ENCODE peak calls at places on chromosome 12, in eight cellular contexts. One of them, this sample, is unnamed.

GRCh38 chr12:86917121-86917520 is 660.9 kb upstream of the MGAT4C start:
- DNase-seq in GM23338: peak
- DNase-seq in anterior cingulate cortex: no peak
- DNase-seq in A549: no peak
- DNase-seq in stimulated activated CD8-positive, alpha-beta memory T cell treated with anti-CD3 and anti-CD28 coated beads, Interleukin-12 subunit alpha, Interleukin-12 subunit beta, amount 100 ng/mL, for 4 hours: no peak
- DNase-seq in stimulated activated CD4-positive, alpha-beta T cell treated with anti-CD3 and anti-CD28 coated beads, Interleukin-15, amount 100 ng/mL, for 1 hour: no peak
- DNase-seq in fibroblast of lung: no peak
- DNase-seq in sigmoid colon: no peak
- DNase-seq in this sample: no peak

GRCh38 chr12:77324763-77325468 is 259.5 kb upstream of the E2F7 start:
- DNase-seq in fibroblast of lung: peak
- DNase-seq in GM23338: peak
- DNase-seq in stimulated activated CD4-positive, alpha-beta T cell treated with anti-CD3 and anti-CD28 coated beads, Interleukin-15, amount 100 ng/mL, for 1 hour: no peak
- DNase-seq in anterior cingulate cortex: peak
- DNase-seq in A549: peak
- DNase-seq in sigmoid colon: peak
- DNase-seq in stimulated activated CD8-positive, alpha-beta memory T cell treated with anti-CD3 and anti-CD28 coated beads, Interleukin-12 subunit alpha, Interleukin-12 subunit beta, amount 100 ng/mL, for 4 hours: no peak
- DNase-seq in this sample: no peak

GRCh38 chr12:123478069-123478468 is 20.1 kb downstream of the SNRNP35 start:
- DNase-seq in sigmoid colon: no peak
- DNase-seq in stimulated activated CD4-positive, alpha-beta T cell treated with anti-CD3 and anti-CD28 coated beads, Interleukin-15, amount 100 ng/mL, for 1 hour: no peak
- DNase-seq in fibroblast of lung: no peak
- DNase-seq in A549: no peak
- DNase-seq in stimulated activated CD8-positive, alpha-beta memory T cell treated with anti-CD3 and anti-CD28 coated beads, Interleukin-12 subunit alpha, Interleukin-12 subunit beta, amount 100 ng/mL, for 4 hours: no peak
- DNase-seq in GM23338: no peak
- DNase-seq in anterior cingulate cortex: no peak
- DNase-seq in this sample: no peak

GRCh38 chr12:105493091-105493615 is 162.7 kb downstream of the C12orf75 start:
- DNase-seq in stimulated activated CD8-positive, alpha-beta memory T cell treated with anti-CD3 and anti-CD28 coated beads, Interleukin-12 subunit alpha, Interleukin-12 subunit beta, amount 100 ng/mL, for 4 hours: no peak
- DNase-seq in sigmoid colon: no peak
- DNase-seq in stimulated activated CD4-positive, alpha-beta T cell treated with anti-CD3 and anti-CD28 coated beads, Interleukin-15, amount 100 ng/mL, for 1 hour: no peak
- DNase-seq in GM23338: no peak
- DNase-seq in anterior cingulate cortex: no peak
- DNase-seq in fibroblast of lung: no peak
- DNase-seq in A549: no peak
- DNase-seq in this sample: no peak

GRCh38 chr12:118374126-118374725 is 1.5 kb upstream of the TAOK3 start:
- DNase-seq in stimulated activated CD8-positive, alpha-beta memory T cell treated with anti-CD3 and anti-CD28 coated beads, Interleukin-12 subunit alpha, Interleukin-12 subunit beta, amount 100 ng/mL, for 4 hours: no peak
- DNase-seq in anterior cingulate cortex: no peak
- DNase-seq in GM23338: no peak
- DNase-seq in stimulated activated CD4-positive, alpha-beta T cell treated with anti-CD3 and anti-CD28 coated beads, Interleukin-15, amount 100 ng/mL, for 1 hour: no peak
- DNase-seq in A549: no peak
- DNase-seq in fibroblast of lung: no peak
- DNase-seq in sigmoid colon: no peak
- DNase-seq in this sample: no peak

GRCh38 chr12:84355561-84355960 is 557.0 kb downstream of the SLC6A15 start:
- DNase-seq in sigmoid colon: no peak
- DNase-seq in fibroblast of lung: no peak
- DNase-seq in anterior cingulate cortex: no peak
- DNase-seq in stimulated activated CD4-positive, alpha-beta T cell treated with anti-CD3 and anti-CD28 coated beads, Interleukin-15, amount 100 ng/mL, for 1 hour: no peak
- DNase-seq in GM23338: no peak
- DNase-seq in stimulated activated CD8-positive, alpha-beta memory T cell treated with anti-CD3 and anti-CD28 coated beads, Interleukin-12 subunit alpha, Interleukin-12 subunit beta, amount 100 ng/mL, for 4 hours: no peak
- DNase-seq in A549: no peak
- DNase-seq in this sample: no peak

GRCh38 chr12:49827351-49828099 is 688 bp downstream of the NCKAP5L start:
- DNase-seq in stimulated activated CD4-positive, alpha-beta T cell treated with anti-CD3 and anti-CD28 coated beads, Interleukin-15, amount 100 ng/mL, for 1 hour: peak
- DNase-seq in GM23338: peak
- DNase-seq in A549: peak
- DNase-seq in stimulated activated CD8-positive, alpha-beta memory T cell treated with anti-CD3 and anti-CD28 coated beads, Interleukin-12 subunit alpha, Interleukin-12 subunit beta, amount 100 ng/mL, for 4 hours: peak
- DNase-seq in sigmoid colon: peak
- DNase-seq in anterior cingulate cortex: peak
- DNase-seq in fibroblast of lung: peak
- DNase-seq in this sample: peak

GRCh38 chr12:123445388-123446344 is 9.2 kb upstream of the RILPL2 start:
- DNase-seq in stimulated activated CD8-positive, alpha-beta memory T cell treated with anti-CD3 and anti-CD28 coated beads, Interleukin-12 subunit alpha, Interleukin-12 subunit beta, amount 100 ng/mL, for 4 hours: no peak
- DNase-seq in stimulated activated CD4-positive, alpha-beta T cell treated with anti-CD3 and anti-CD28 coated beads, Interleukin-15, amount 100 ng/mL, for 1 hour: no peak
- DNase-seq in fibroblast of lung: peak
- DNase-seq in anterior cingulate cortex: no peak
- DNase-seq in A549: no peak
- DNase-seq in sigmoid colon: no peak
- DNase-seq in GM23338: no peak
- DNase-seq in this sample: peak

GRCh38 chr12:83158613-83159207 is 472.0 kb downstream of the TMTC2 start:
- DNase-seq in anterior cingulate cortex: no peak
- DNase-seq in stimulated activated CD8-positive, alpha-beta memory T cell treated with anti-CD3 and anti-CD28 coated beads, Interleukin-12 subunit alpha, Interleukin-12 subunit beta, amount 100 ng/mL, for 4 hours: no peak
- DNase-seq in GM23338: no peak
- DNase-seq in stimulated activated CD4-positive, alpha-beta T cell treated with anti-CD3 and anti-CD28 coated beads, Interleukin-15, amount 100 ng/mL, for 1 hour: no peak
- DNase-seq in fibroblast of lung: no peak
- DNase-seq in sigmoid colon: no peak
- DNase-seq in A549: no peak
- DNase-seq in this sample: no peak

GRCh38 chr12:77940011-77940423 is 109.3 kb downstream of the NAV3 start:
- DNase-seq in sigmoid colon: no peak
- DNase-seq in stimulated activated CD4-positive, alpha-beta T cell treated with anti-CD3 and anti-CD28 coated beads, Interleukin-15, amount 100 ng/mL, for 1 hour: no peak
- DNase-seq in A549: peak
- DNase-seq in fibroblast of lung: peak
- DNase-seq in GM23338: no peak
- DNase-seq in anterior cingulate cortex: no peak
- DNase-seq in stimulated activated CD8-positive, alpha-beta memory T cell treated with anti-CD3 and anti-CD28 coated beads, Interleukin-12 subunit alpha, Interleukin-12 subunit beta, amount 100 ng/mL, for 4 hours: no peak
- DNase-seq in this sample: peak

GRCh38 chr12:106032141-106032925 is 106.4 kb downstream of the NUAK1 start:
- DNase-seq in A549: no peak
- DNase-seq in stimulated activated CD8-positive, alpha-beta memory T cell treated with anti-CD3 and anti-CD28 coated beads, Interleukin-12 subunit alpha, Interleukin-12 subunit beta, amount 100 ng/mL, for 4 hours: no peak
- DNase-seq in sigmoid colon: no peak
- DNase-seq in anterior cingulate cortex: no peak
- DNase-seq in stimulated activated CD4-positive, alpha-beta T cell treated with anti-CD3 and anti-CD28 coated beads, Interleukin-15, amount 100 ng/mL, for 1 hour: no peak
- DNase-seq in GM23338: no peak
- DNase-seq in fibroblast of lung: no peak
- DNase-seq in this sample: no peak

GRCh38 chr12:75779891-75780501 is 251.6 kb downstream of the PHLDA1 start:
- DNase-seq in stimulated activated CD8-positive, alpha-beta memory T cell treated with anti-CD3 and anti-CD28 coated beads, Interleukin-12 subunit alpha, Interleukin-12 subunit beta, amount 100 ng/mL, for 4 hours: no peak
- DNase-seq in GM23338: no peak
- DNase-seq in stimulated activated CD4-positive, alpha-beta T cell treated with anti-CD3 and anti-CD28 coated beads, Interleukin-15, amount 100 ng/mL, for 1 hour: no peak
- DNase-seq in sigmoid colon: no peak
- DNase-seq in A549: no peak
- DNase-seq in fibroblast of lung: no peak
- DNase-seq in anterior cingulate cortex: no peak
- DNase-seq in this sample: no peak

GRCh38 chr12:52628841-52629240 is 10.5 kb upstream of the KRT73 start:
- DNase-seq in GM23338: no peak
- DNase-seq in A549: no peak
- DNase-seq in stimulated activated CD8-positive, alpha-beta memory T cell treated with anti-CD3 and anti-CD28 coated beads, Interleukin-12 subunit alpha, Interleukin-12 subunit beta, amount 100 ng/mL, for 4 hours: no peak
- DNase-seq in fibroblast of lung: no peak
- DNase-seq in anterior cingulate cortex: no peak
- DNase-seq in sigmoid colon: no peak
- DNase-seq in stimulated activated CD4-positive, alpha-beta T cell treated with anti-CD3 and anti-CD28 coated beads, Interleukin-15, amount 100 ng/mL, for 1 hour: no peak
- DNase-seq in this sample: no peak

GRCh38 chr12:98901189-98901588 is 256.1 kb downstream of the APAF1 start:
- DNase-seq in anterior cingulate cortex: no peak
- DNase-seq in stimulated activated CD8-positive, alpha-beta memory T cell treated with anti-CD3 and anti-CD28 coated beads, Interleukin-12 subunit alpha, Interleukin-12 subunit beta, amount 100 ng/mL, for 4 hours: no peak
- DNase-seq in fibroblast of lung: no peak
- DNase-seq in GM23338: no peak
- DNase-seq in A549: no peak
- DNase-seq in stimulated activated CD4-positive, alpha-beta T cell treated with anti-CD3 and anti-CD28 coated beads, Interleukin-15, amount 100 ng/mL, for 1 hour: no peak
- DNase-seq in sigmoid colon: no peak
- DNase-seq in this sample: no peak

GRCh38 chr12:111304642-111305071 is 64.2 kb downstream of the PHETA1 start:
- DNase-seq in fibroblast of lung: peak
- DNase-seq in A549: no peak
- DNase-seq in stimulated activated CD4-positive, alpha-beta T cell treated with anti-CD3 and anti-CD28 coated beads, Interleukin-15, amount 100 ng/mL, for 1 hour: peak
- DNase-seq in anterior cingulate cortex: no peak
- DNase-seq in stimulated activated CD8-positive, alpha-beta memory T cell treated with anti-CD3 and anti-CD28 coated beads, Interleukin-12 subunit alpha, Interleukin-12 subunit beta, amount 100 ng/mL, for 4 hours: no peak
- DNase-seq in GM23338: peak
- DNase-seq in sigmoid colon: no peak
- DNase-seq in this sample: no peak

GRCh38 chr12:57720606-57721595 is 17.6 kb downstream of the AGAP2 start:
- DNase-seq in A549: no peak
- DNase-seq in sigmoid colon: no peak
- DNase-seq in GM23338: no peak
- DNase-seq in fibroblast of lung: no peak
- DNase-seq in anterior cingulate cortex: no peak
- DNase-seq in stimulated activated CD4-positive, alpha-beta T cell treated with anti-CD3 and anti-CD28 coated beads, Interleukin-15, amount 100 ng/mL, for 1 hour: no peak
- DNase-seq in stimulated activated CD8-positive, alpha-beta memory T cell treated with anti-CD3 and anti-CD28 coated beads, Interleukin-12 subunit alpha, Interleukin-12 subunit beta, amount 100 ng/mL, for 4 hours: no peak
- DNase-seq in this sample: no peak

GRCh38 chr12:95473440-95473946 is 459 bp upstream of the METAP2 start:
- DNase-seq in sigmoid colon: no peak
- DNase-seq in stimulated activated CD8-positive, alpha-beta memory T cell treated with anti-CD3 and anti-CD28 coated beads, Interleukin-12 subunit alpha, Interleukin-12 subunit beta, amount 100 ng/mL, for 4 hours: no peak
- DNase-seq in A549: peak
- DNase-seq in GM23338: peak
- DNase-seq in anterior cingulate cortex: no peak
- DNase-seq in fibroblast of lung: peak
- DNase-seq in stimulated activated CD4-positive, alpha-beta T cell treated with anti-CD3 and anti-CD28 coated beads, Interleukin-15, amount 100 ng/mL, for 1 hour: no peak
- DNase-seq in this sample: no peak

GRCh38 chr12:132600048-132601032 is 10.0 kb downstream of the LRCOL1 start:
- DNase-seq in GM23338: peak
- DNase-seq in anterior cingulate cortex: peak
- DNase-seq in A549: peak
- DNase-seq in stimulated activated CD4-positive, alpha-beta T cell treated with anti-CD3 and anti-CD28 coated beads, Interleukin-15, amount 100 ng/mL, for 1 hour: no peak
- DNase-seq in sigmoid colon: peak
- DNase-seq in stimulated activated CD8-positive, alpha-beta memory T cell treated with anti-CD3 and anti-CD28 coated beads, Interleukin-12 subunit alpha, Interleukin-12 subunit beta, amount 100 ng/mL, for 4 hours: no peak
- DNase-seq in fibroblast of lung: peak
- DNase-seq in this sample: no peak

GRCh38 chr12:124863409-124864325 is at the start of gene SCARB1:
- DNase-seq in sigmoid colon: peak
- DNase-seq in anterior cingulate cortex: peak
- DNase-seq in stimulated activated CD4-positive, alpha-beta T cell treated with anti-CD3 and anti-CD28 coated beads, Interleukin-15, amount 100 ng/mL, for 1 hour: peak
- DNase-seq in stimulated activated CD8-positive, alpha-beta memory T cell treated with anti-CD3 and anti-CD28 coated beads, Interleukin-12 subunit alpha, Interleukin-12 subunit beta, amount 100 ng/mL, for 4 hours: peak
- DNase-seq in A549: peak
- DNase-seq in fibroblast of lung: peak
- DNase-seq in GM23338: peak
- DNase-seq in this sample: no peak

GRCh38 chr12:67681145-67681778 is 32.7 kb downstream of the DYRK2 start:
- DNase-seq in stimulated activated CD8-positive, alpha-beta memory T cell treated with anti-CD3 and anti-CD28 coated beads, Interleukin-12 subunit alpha, Interleukin-12 subunit beta, amount 100 ng/mL, for 4 hours: no peak
- DNase-seq in GM23338: no peak
- DNase-seq in sigmoid colon: no peak
- DNase-seq in fibroblast of lung: peak
- DNase-seq in stimulated activated CD4-positive, alpha-beta T cell treated with anti-CD3 and anti-CD28 coated beads, Interleukin-15, amount 100 ng/mL, for 1 hour: no peak
- DNase-seq in A549: no peak
- DNase-seq in anterior cingulate cortex: no peak
- DNase-seq in this sample: peak

GRCh38 chr12:59046763-59047534 is 126.6 kb upstream of the LRIG3 start:
- DNase-seq in stimulated activated CD4-positive, alpha-beta T cell treated with anti-CD3 and anti-CD28 coated beads, Interleukin-15, amount 100 ng/mL, for 1 hour: no peak
- DNase-seq in anterior cingulate cortex: no peak
- DNase-seq in stimulated activated CD8-positive, alpha-beta memory T cell treated with anti-CD3 and anti-CD28 coated beads, Interleukin-12 subunit alpha, Interleukin-12 subunit beta, amount 100 ng/mL, for 4 hours: no peak
- DNase-seq in A549: no peak
- DNase-seq in sigmoid colon: no peak
- DNase-seq in fibroblast of lung: no peak
- DNase-seq in GM23338: no peak
- DNase-seq in this sample: no peak

GRCh38 chr12:98420403-98420800 is 95.0 kb upstream of the TMPO start:
- DNase-seq in stimulated activated CD8-positive, alpha-beta memory T cell treated with anti-CD3 and anti-CD28 coated beads, Interleukin-12 subunit alpha, Interleukin-12 subunit beta, amount 100 ng/mL, for 4 hours: no peak
- DNase-seq in GM23338: no peak
- DNase-seq in anterior cingulate cortex: no peak
- DNase-seq in stimulated activated CD4-positive, alpha-beta T cell treated with anti-CD3 and anti-CD28 coated beads, Interleukin-15, amount 100 ng/mL, for 1 hour: no peak
- DNase-seq in fibroblast of lung: no peak
- DNase-seq in sigmoid colon: no peak
- DNase-seq in A549: no peak
- DNase-seq in this sample: no peak

GRCh38 chr12:98373982-98374381 is 141.4 kb upstream of the TMPO start:
- DNase-seq in fibroblast of lung: no peak
- DNase-seq in GM23338: peak
- DNase-seq in stimulated activated CD8-positive, alpha-beta memory T cell treated with anti-CD3 and anti-CD28 coated beads, Interleukin-12 subunit alpha, Interleukin-12 subunit beta, amount 100 ng/mL, for 4 hours: no peak
- DNase-seq in stimulated activated CD4-positive, alpha-beta T cell treated with anti-CD3 and anti-CD28 coated beads, Interleukin-15, amount 100 ng/mL, for 1 hour: no peak
- DNase-seq in sigmoid colon: no peak
- DNase-seq in A549: no peak
- DNase-seq in anterior cingulate cortex: no peak
- DNase-seq in this sample: no peak

GRCh38 chr12:52615208-52615868 is 3.0 kb downstream of the KRT73 start:
- DNase-seq in sigmoid colon: no peak
- DNase-seq in GM23338: no peak
- DNase-seq in anterior cingulate cortex: no peak
- DNase-seq in fibroblast of lung: no peak
- DNase-seq in stimulated activated CD4-positive, alpha-beta T cell treated with anti-CD3 and anti-CD28 coated beads, Interleukin-15, amount 100 ng/mL, for 1 hour: no peak
- DNase-seq in A549: no peak
- DNase-seq in stimulated activated CD8-positive, alpha-beta memory T cell treated with anti-CD3 and anti-CD28 coated beads, Interleukin-12 subunit alpha, Interleukin-12 subunit beta, amount 100 ng/mL, for 4 hours: no peak
- DNase-seq in this sample: no peak

GRCh38 chr12:16389594-16389993 is 42.1 kb downstream of the MGST1 start:
- DNase-seq in sigmoid colon: no peak
- DNase-seq in fibroblast of lung: peak
- DNase-seq in stimulated activated CD4-positive, alpha-beta T cell treated with anti-CD3 and anti-CD28 coated beads, Interleukin-15, amount 100 ng/mL, for 1 hour: no peak
- DNase-seq in stimulated activated CD8-positive, alpha-beta memory T cell treated with anti-CD3 and anti-CD28 coated beads, Interleukin-12 subunit alpha, Interleukin-12 subunit beta, amount 100 ng/mL, for 4 hours: no peak
- DNase-seq in GM23338: no peak
- DNase-seq in anterior cingulate cortex: no peak
- DNase-seq in A549: no peak
- DNase-seq in this sample: peak

GRCh38 chr12:117367006-117367638 is 5.7 kb upstream of the NOS1 start:
- DNase-seq in stimulated activated CD8-positive, alpha-beta memory T cell treated with anti-CD3 and anti-CD28 coated beads, Interleukin-12 subunit alpha, Interleukin-12 subunit beta, amount 100 ng/mL, for 4 hours: no peak
- DNase-seq in anterior cingulate cortex: peak
- DNase-seq in GM23338: peak
- DNase-seq in sigmoid colon: peak
- DNase-seq in fibroblast of lung: peak
- DNase-seq in A549: peak
- DNase-seq in stimulated activated CD4-positive, alpha-beta T cell treated with anti-CD3 and anti-CD28 coated beads, Interleukin-15, amount 100 ng/mL, for 1 hour: no peak
- DNase-seq in this sample: no peak

GRCh38 chr12:39272934-39273770 is 169.8 kb downstream of the KIF21A start:
- DNase-seq in fibroblast of lung: peak
- DNase-seq in anterior cingulate cortex: no peak
- DNase-seq in GM23338: peak
- DNase-seq in stimulated activated CD8-positive, alpha-beta memory T cell treated with anti-CD3 and anti-CD28 coated beads, Interleukin-12 subunit alpha, Interleukin-12 subunit beta, amount 100 ng/mL, for 4 hours: no peak
- DNase-seq in sigmoid colon: no peak
- DNase-seq in stimulated activated CD4-positive, alpha-beta T cell treated with anti-CD3 and anti-CD28 coated beads, Interleukin-15, amount 100 ng/mL, for 1 hour: no peak
- DNase-seq in A549: peak
- DNase-seq in this sample: no peak

GRCh38 chr12:108166505-108166904 is 37.4 kb downstream of the WSCD2 start:
- DNase-seq in stimulated activated CD4-positive, alpha-beta T cell treated with anti-CD3 and anti-CD28 coated beads, Interleukin-15, amount 100 ng/mL, for 1 hour: no peak
- DNase-seq in sigmoid colon: no peak
- DNase-seq in fibroblast of lung: no peak
- DNase-seq in stimulated activated CD8-positive, alpha-beta memory T cell treated with anti-CD3 and anti-CD28 coated beads, Interleukin-12 subunit alpha, Interleukin-12 subunit beta, amount 100 ng/mL, for 4 hours: no peak
- DNase-seq in anterior cingulate cortex: no peak
- DNase-seq in GM23338: no peak
- DNase-seq in A549: no peak
- DNase-seq in this sample: no peak

GRCh38 chr12:49588281-49588680 is 17.2 kb downstream of the FAM186B start:
- DNase-seq in A549: no peak
- DNase-seq in anterior cingulate cortex: no peak
- DNase-seq in fibroblast of lung: no peak
- DNase-seq in stimulated activated CD8-positive, alpha-beta memory T cell treated with anti-CD3 and anti-CD28 coated beads, Interleukin-12 subunit alpha, Interleukin-12 subunit beta, amount 100 ng/mL, for 4 hours: no peak
- DNase-seq in GM23338: no peak
- DNase-seq in sigmoid colon: no peak
- DNase-seq in stimulated activated CD4-positive, alpha-beta T cell treated with anti-CD3 and anti-CD28 coated beads, Interleukin-15, amount 100 ng/mL, for 1 hour: no peak
- DNase-seq in this sample: no peak

GRCh38 chr12:51951199-51951842 is at the start of gene ACVR1B:
- DNase-seq in stimulated activated CD4-positive, alpha-beta T cell treated with anti-CD3 and anti-CD28 coated beads, Interleukin-15, amount 100 ng/mL, for 1 hour: peak
- DNase-seq in anterior cingulate cortex: peak
- DNase-seq in A549: peak
- DNase-seq in stimulated activated CD8-positive, alpha-beta memory T cell treated with anti-CD3 and anti-CD28 coated beads, Interleukin-12 subunit alpha, Interleukin-12 subunit beta, amount 100 ng/mL, for 4 hours: peak
- DNase-seq in GM23338: peak
- DNase-seq in fibroblast of lung: peak
- DNase-seq in sigmoid colon: peak
- DNase-seq in this sample: peak

GRCh38 chr12:3600039-3600720 is 109.2 kb downstream of the PRMT8 start:
- DNase-seq in GM23338: peak
- DNase-seq in stimulated activated CD8-positive, alpha-beta memory T cell treated with anti-CD3 and anti-CD28 coated beads, Interleukin-12 subunit alpha, Interleukin-12 subunit beta, amount 100 ng/mL, for 4 hours: no peak
- DNase-seq in stimulated activated CD4-positive, alpha-beta T cell treated with anti-CD3 and anti-CD28 coated beads, Interleukin-15, amount 100 ng/mL, for 1 hour: no peak
- DNase-seq in fibroblast of lung: no peak
- DNase-seq in sigmoid colon: no peak
- DNase-seq in anterior cingulate cortex: no peak
- DNase-seq in A549: no peak
- DNase-seq in this sample: no peak

GRCh38 chr12:121295746-121296617 is 527 bp downstream of the CAMKK2 start:
- DNase-seq in fibroblast of lung: no peak
- DNase-seq in stimulated activated CD4-positive, alpha-beta T cell treated with anti-CD3 and anti-CD28 coated beads, Interleukin-15, amount 100 ng/mL, for 1 hour: peak
- DNase-seq in A549: peak
- DNase-seq in GM23338: peak
- DNase-seq in anterior cingulate cortex: peak
- DNase-seq in sigmoid colon: peak
- DNase-seq in stimulated activated CD8-positive, alpha-beta memory T cell treated with anti-CD3 and anti-CD28 coated beads, Interleukin-12 subunit alpha, Interleukin-12 subunit beta, amount 100 ng/mL, for 4 hours: no peak
- DNase-seq in this sample: no peak